ENCODE peak calls at places on chromosomes 13 and 19, in eight cellular contexts. Z is astrocyte of the spinal cord, E is heart right ventricle, Q is astrocyte, A is psoas muscle, Y is tibial artery, R is mucosa of descending colon, P is cardiac fibroblast. T is an unnamed sample.
A peak's percentile ranks its signal among the peaks of the same experiment; 100 is the strongest.

GRCh38 chr13:103236213-103236612 is 170.0 kb upstream of the SLC10A2 start:
- DNase-seq in Z (peak; percentile 9), A (no peak), R (no peak), Y (no peak), Q (no peak), E (no peak), P (peak; percentile 49), T (no peak)

GRCh38 chr19:30023330-30023729 is 81.3 kb downstream of the URI1 start:
- DNase-seq in R (no peak), E (no peak), Z (no peak), P (no peak), Y (no peak), Q (no peak), A (no peak), T (no peak)

GRCh38 chr19:39192846-39193245 is 3.9 kb upstream of the NCCRP1 start:
- DNase-seq in R (no peak), P (peak; percentile 31), E (no peak), Q (no peak), Y (no peak), Z (no peak), A (no peak), T (no peak)

GRCh38 chr13:98147521-98147920 is 4.6 kb downstream of the FARP1 start:
- DNase-seq in Z (peak; percentile 13), E (no peak), Q (no peak), A (no peak), P (no peak), R (no peak), Y (no peak), T (no peak)

GRCh38 chr19:48370955-48371354 is 6.8 kb downstream of the SYNGR4 start:
- DNase-seq in Q (no peak), P (no peak), R (no peak), Y (no peak), A (no peak), E (no peak), Z (no peak), T (no peak)

GRCh38 chr19:17292301-17293074 is 10.7 kb downstream of the ABHD8 start:
- DNase-seq in Y (peak; percentile 78), E (peak; percentile 72), A (peak; percentile 75), P (peak; percentile 92), Z (peak; percentile 83), Q (peak; percentile 67), R (peak; percentile 85), T (peak; percentile 66)

GRCh38 chr13:27978301-27978968 is 9.3 kb upstream of the CDX2 start:
- DNase-seq in Y (no peak), Z (no peak), R (peak; percentile 86), A (no peak), E (no peak), Q (no peak), P (no peak), T (no peak)

GRCh38 chr19:50322931-50323781 is 6.0 kb downstream of the KCNC3 start:
- DNase-seq in Y (no peak), E (no peak), R (peak; percentile 42), A (peak; percentile 37), Z (no peak), P (no peak), Q (no peak), T (no peak)

GRCh38 chr13:102651392-102651791 is 43.5 kb downstream of the METTL21C start:
- DNase-seq in R (no peak), P (peak; percentile 39), A (no peak), Z (peak; percentile 46), E (no peak), Y (no peak), Q (peak; percentile 18), T (no peak)

GRCh38 chr13:28494861-28495585 is at the start of gene FLT1:
- DNase-seq in R (peak; percentile 48), Y (no peak), E (peak; percentile 79), P (peak; percentile 44), Z (no peak), Q (no peak), A (peak; percentile 77), T (peak; percentile 63)

GRCh38 chr19:1000095-1000494 is at the start of gene GRIN3B:
- DNase-seq in Z (peak; percentile 35), A (peak; percentile 76), Q (no peak), Y (no peak), R (peak; percentile 70), E (peak; percentile 50), P (peak; percentile 58), T (no peak)

GRCh38 chr13:40383132-40383531 is 283.3 kb downstream of the FOXO1 start:
- DNase-seq in P (no peak), Q (no peak), A (no peak), Y (no peak), R (no peak), E (no peak), Z (no peak), T (no peak)

GRCh38 chr19:50357178-50358100 is 8.0 kb downstream of the NAPSA start:
- DNase-seq in Y (peak; percentile 72), R (peak; percentile 90), Q (peak; percentile 26), A (peak; percentile 84), P (peak; percentile 62), E (peak; percentile 79), Z (peak; percentile 60), T (peak; percentile 80)

GRCh38 chr19:869245-870177 is 10.0 kb downstream of the CFD start:
- DNase-seq in P (peak; percentile 96), Q (peak; percentile 93), A (peak; percentile 84), R (no peak), Z (peak; percentile 96), Y (peak; percentile 85), E (peak; percentile 51), T (peak; percentile 94)

GRCh38 chr19:40419066-40419612 is 6.0 kb upstream of the PRX start:
- DNase-seq in E (no peak), P (no peak), R (no peak), Y (no peak), A (no peak), Q (no peak), Z (no peak), T (no peak)

GRCh38 chr19:6273701-6274601 is 5.8 kb downstream of the MLLT1 start:
- DNase-seq in A (peak; percentile 93), R (peak; percentile 80), P (peak; percentile 93), Y (peak; percentile 94), E (peak; percentile 80), Z (peak; percentile 82), Q (peak; percentile 88), T (peak; percentile 77)

GRCh38 chr19:6424190-6424938 is at the start of gene KHSRP:
- DNase-seq in Y (no peak), P (no peak), Q (no peak), Z (no peak), R (no peak), E (peak; percentile 34), A (peak; percentile 65), T (peak; percentile 22)

GRCh38 chr13:28411859-28412353 is 83.0 kb downstream of the FLT1 start:
- DNase-seq in P (peak; percentile 18), E (no peak), Z (no peak), R (no peak), Y (no peak), Q (no peak), A (no peak), T (no peak)

GRCh38 chr19:16330368-16330801 is 5.8 kb downstream of the KLF2 start:
- DNase-seq in Q (peak; percentile 84), P (peak; percentile 81), Z (peak; percentile 87), Y (peak; percentile 58), A (peak; percentile 84), R (peak; percentile 94), E (peak; percentile 66), T (peak; percentile 54)

GRCh38 chr19:14632286-14632685 is 42.4 kb downstream of the ADGRE3 start:
- DNase-seq in P (peak; percentile 12), Y (no peak), A (no peak), R (no peak), E (no peak), Q (no peak), Z (no peak), T (no peak)

DNA sequence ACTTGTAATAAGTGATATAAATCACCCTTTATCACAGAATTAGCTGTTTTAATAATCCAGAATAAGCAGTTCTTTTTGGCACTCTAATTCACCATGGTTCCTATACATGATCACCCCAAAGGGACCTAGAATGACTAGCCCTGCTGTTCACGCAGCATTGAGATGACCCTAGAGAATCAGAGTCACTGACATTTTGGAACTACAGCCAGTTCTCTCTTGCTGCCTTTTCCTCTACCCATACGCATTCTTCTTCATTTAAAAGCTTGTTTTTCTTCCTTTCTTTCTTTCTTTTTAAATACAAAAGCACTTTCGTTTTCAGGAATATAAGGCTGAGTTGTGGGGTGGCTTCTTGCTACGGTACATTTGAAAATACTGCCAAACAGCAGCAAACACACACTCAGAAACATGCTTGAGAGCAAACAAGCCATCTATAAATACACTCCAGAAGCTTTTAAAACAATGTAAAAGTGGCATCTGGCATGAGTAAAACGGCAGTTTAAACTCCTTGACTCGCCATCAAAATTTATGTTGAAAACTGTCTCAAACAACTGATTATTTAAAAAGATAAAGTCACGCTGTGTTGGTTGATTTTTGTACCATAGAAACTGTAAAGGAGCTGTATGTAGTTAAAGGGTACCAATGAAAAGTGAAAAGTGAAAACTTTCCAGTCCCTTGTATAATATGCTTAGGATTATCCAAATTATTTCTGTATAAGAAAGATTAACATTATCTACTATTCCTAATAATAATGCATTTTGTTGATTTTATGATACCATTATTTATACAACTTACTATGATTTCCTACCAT is 95.6 kb downstream of the PCDH9 start:
- DNase-seq in Y (no peak), R (no peak), A (no peak), P (peak; percentile 33), Z (peak; percentile 58), Q (no peak), E (no peak), T (no peak)
- H3K4me3 ChIP-seq in Y (no peak overlapping the region), R (no peak overlapping the region), A (peak overlapping the region; percentile 41), P (peak overlapping the region; percentile 24), Z (peak overlapping the region; percentile 26), Q (peak overlapping the region; percentile 34), E (peak overlapping the region; percentile 40), T (no peak overlapping the region)

DNA sequence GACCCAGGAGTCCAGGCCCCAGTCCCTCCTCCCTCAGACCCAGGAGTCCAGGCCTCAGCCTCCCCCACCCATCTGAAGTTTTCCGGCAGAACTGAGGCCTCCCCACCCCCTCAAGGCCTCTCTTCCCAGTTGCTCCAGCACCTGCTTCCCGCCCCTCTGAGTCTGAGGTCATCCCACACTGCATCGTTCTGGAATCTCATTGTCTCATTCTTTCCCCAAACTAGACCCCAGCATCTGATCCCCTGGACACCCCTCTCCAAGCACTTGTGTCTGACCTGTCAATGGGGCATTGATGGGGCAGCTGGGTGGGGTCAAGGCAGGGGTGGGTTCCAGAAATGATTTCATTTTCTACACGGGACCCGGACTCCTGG is 793 bp upstream of the SBK2 start:
- DNase-seq in E (no peak), Y (no peak), Z (no peak), R (no peak), A (no peak), P (no peak), Q (peak; percentile 36), T (no peak)
- TF ChIP-seq CTCF in E (no peak), Y (no peak), Z (no peak), R (no peak), A (no peak), P (no peak), Q (no peak), T (no peak)

GRCh38 chr19:45074744-45075143 is 1.5 kb downstream of the ZNF296 start:
- DNase-seq in Z (no peak), A (no peak), R (no peak), E (no peak), Q (no peak), Y (no peak), P (no peak), T (no peak)
- H3K4me3 ChIP-seq in Z (no peak overlapping the region), A (no peak overlapping the region), R (no peak overlapping the region), E (no peak overlapping the region), Q (no peak overlapping the region), Y (no peak overlapping the region), P (no peak overlapping the region), T (no peak overlapping the region)

GRCh38 chr19:31249217-31249616 is 100.0 kb downstream of the TSHZ3 start:
- DNase-seq in Y (no peak), R (no peak), E (no peak), Z (no peak), A (no peak), Q (no peak), P (no peak), T (no peak)
- TF ChIP-seq CTCF in Y (no peak), R (no peak), E (peak; percentile 8), Z (peak; percentile 11), A (no peak), Q (no peak), P (peak; percentile 9), T (no peak)

GRCh38 chr13:106916329-106916728 is 348.4 kb upstream of the ARGLU1 start:
- DNase-seq in R (no peak), E (no peak), Q (no peak), P (no peak), Z (no peak), A (no peak), Y (no peak), T (no peak)
- H3K4me3 ChIP-seq in R (no peak overlapping the region), E (no peak overlapping the region), Q (no peak overlapping the region), P (no peak overlapping the region), Z (no peak overlapping the region), A (peak overlapping the region; percentile 67), Y (peak overlapping the region; percentile 67), T (no peak overlapping the region)

T was measured in uterus.